ENCODE peak calls at places on chromosomes 4 and X, in nine cellular contexts. O is ovary; B is CD8-positive, alpha-beta T cell; U is CD4-positive, alpha-beta T cell; L is suprapubic skin; R is IMR-90; J is endothelial cell; F is Calu3; T is left lung. S is an unnamed sample.

GRCh38 chrX:38988301-38988700 is 187.0 kb downstream of the MID1IP1 start:
- DNase-seq in L (no peak), J (no peak), T (no peak), U (no peak), F (no peak), R (no peak), B (no peak), O (no peak), S (no peak)

GRCh38 chr4:107757860-107758476 is 37.9 kb upstream of the PAPSS1 start:
- DNase-seq in U (no peak), T (no peak), J (no peak), O (no peak), B (no peak), F (no peak), L (no peak), R (peak; percentile 44), S (no peak)

GRCh38 chrX:18949902-18950301 is 34.0 kb downstream of the PHKA2 start:
- DNase-seq in B (no peak), J (no peak), T (no peak), R (no peak), O (no peak), F (no peak), U (no peak), L (no peak), S (no peak)

GRCh38 chrX:111568356-111568755 is 56.9 kb downstream of the SERTM2 start:
- DNase-seq in O (no peak), T (no peak), L (no peak), F (no peak), U (no peak), J (peak; percentile 4), R (peak; percentile 0), B (no peak), S (no peak)

GRCh38 chr4:82898322-82899243 is 2.0 kb upstream of the THAP9 start:
- DNase-seq in B (no peak), J (no peak), F (no peak), O (no peak), L (no peak), U (no peak), T (no peak), R (peak; percentile 91), S (no peak)

GRCh38 chrX:17778984-17779383 is 41.7 kb downstream of the SCML1 start:
- DNase-seq in R (no peak), B (no peak), J (no peak), F (no peak), L (no peak), O (no peak), T (no peak), U (no peak), S (no peak)

GRCh38 chr4:41476310-41476709 is 61.6 kb upstream of the LIMCH1 start:
- DNase-seq in F (no peak), J (no peak), L (no peak), O (no peak), T (peak; percentile 31), U (no peak), R (no peak), B (no peak), S (no peak)

GRCh38 chr4:124420166-124420695 is 292.3 kb downstream of the ANKRD50 start:
- DNase-seq in T (no peak), B (no peak), F (no peak), L (no peak), J (no peak), R (no peak), O (no peak), U (no peak), S (no peak)

GRCh38 chr4:169791527-169792156 is 33.9 kb upstream of the HPF1 start:
- DNase-seq in R (peak; percentile 55), F (peak; percentile 59), U (no peak), O (peak; percentile 26), T (peak; percentile 80), J (peak; percentile 64), L (no peak), B (peak; percentile 3), S (no peak)

GRCh38 chr4:52260507-52261302 is 209.6 kb downstream of the SPATA18 start:
- DNase-seq in J (peak; percentile 7), L (no peak), U (no peak), T (no peak), F (no peak), B (no peak), O (no peak), R (no peak), S (no peak)

GRCh38 chrX:105273326-105273725 is 52.8 kb upstream of the TEX13A start:
- DNase-seq in F (no peak), U (no peak), T (no peak), R (no peak), B (no peak), O (no peak), J (no peak), L (no peak), S (no peak)

GRCh38 chr4:20625460-20625859 is 74.8 kb upstream of the PACRGL start:
- DNase-seq in B (no peak), F (no peak), J (no peak), L (no peak), T (no peak), U (no peak), O (no peak), R (no peak), S (no peak)

GRCh38 chr4:26075588-26075987 is 161.6 kb downstream of the SMIM20 start:
- DNase-seq in U (no peak), B (no peak), R (no peak), O (no peak), F (no peak), T (no peak), L (no peak), J (no peak), S (no peak)

GRCh38 chr4:105147226-105148151 is 813 bp downstream of the TET2 start:
- DNase-seq in O (peak; percentile 35), T (peak; percentile 56), B (no peak), R (peak; percentile 44), F (peak; percentile 1), J (peak; percentile 29), L (no peak), U (peak; percentile 9), S (no peak)

GRCh38 chr4:56226579-56226978 is 160.7 kb downstream of the AASDH start:
- DNase-seq in L (no peak), O (no peak), T (no peak), J (no peak), B (no peak), U (no peak), F (no peak), R (no peak), S (no peak)

DNA sequence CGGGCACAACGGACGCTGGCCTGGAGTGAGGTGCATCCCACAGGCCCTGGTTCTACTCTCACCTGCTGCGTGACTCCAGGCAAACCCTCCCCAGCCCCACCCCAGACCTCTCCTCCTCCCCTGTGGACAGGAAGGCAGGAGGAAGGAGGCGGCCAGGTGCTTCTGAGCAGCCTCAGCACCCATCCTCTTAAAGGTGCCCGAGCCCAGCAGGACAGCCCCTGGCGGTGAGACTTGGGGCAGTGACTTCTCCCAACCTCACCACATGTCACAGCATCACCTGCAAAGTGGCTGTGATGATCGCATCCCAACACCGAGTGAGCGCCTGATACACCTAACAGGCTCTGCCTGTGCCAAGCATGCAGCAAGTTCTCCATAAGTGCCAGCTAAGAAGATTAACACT is 17.1 kb upstream of the MAN2B2 start:
- DNase-seq in O (no peak), R (no peak), T (no peak), J (no peak), F (no peak), U (no peak), L (no peak), B (no peak), S (no peak)
- TF ChIP-seq CTCF in O (no peak), R (no peak), T (no peak), J (no peak), F (no peak), U (no peak), L (no peak), B (no peak), S (no peak)

DNA sequence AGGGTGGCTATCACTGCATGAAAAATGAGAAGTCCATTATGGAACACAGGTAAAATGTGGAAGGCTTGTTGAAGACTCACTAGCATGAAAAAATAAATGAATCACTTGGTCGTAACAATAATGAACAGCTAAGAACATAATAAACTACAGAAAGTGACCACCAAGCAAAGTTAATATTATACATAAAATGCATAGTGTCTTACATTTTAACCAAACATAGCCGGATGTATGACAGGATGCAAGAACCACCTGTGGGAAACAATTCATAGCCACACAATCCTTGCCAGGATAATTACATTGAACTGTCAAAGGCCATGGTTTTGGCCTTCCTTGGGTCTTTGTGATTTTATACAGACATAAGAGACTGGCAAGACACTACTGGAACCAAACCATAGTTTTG is 81.9 kb upstream of the ATXN3L start:
- DNase-seq in T (no peak), U (no peak), B (no peak), F (no peak), L (no peak), J (no peak), O (no peak), R (no peak), S (no peak)
- TF ChIP-seq CTCF in T (no peak), U (no peak), B (no peak), F (no peak), L (no peak), J (no peak), O (no peak), R (no peak), S (no peak)

GRCh38 chr4:8155660-8156421 is 2.8 kb downstream of the ABLIM2 start:
- DNase-seq in J (no peak), F (no peak), O (no peak), T (peak; percentile 44), B (no peak), U (no peak), L (no peak), R (no peak), S (no peak)
- TF ChIP-seq CTCF in J (no peak), F (no peak), O (no peak), T (no peak), B (no peak), U (no peak), L (no peak), R (no peak), S (no peak)

GRCh38 chr4:67735325-67735724 is 18.9 kb downstream of the GNRHR start:
- DNase-seq in U (no peak), F (no peak), T (no peak), L (no peak), O (no peak), R (no peak), J (no peak), B (no peak), S (no peak)
- TF ChIP-seq CTCF in U (no peak), F (no peak), T (no peak), L (no peak), O (no peak), R (no peak), J (no peak), B (no peak), S (no peak)

GRCh38 chrX:77910108-77910840 is at the start of gene ATP7A:
- DNase-seq in F (peak; percentile 89), L (peak; percentile 94), U (peak; percentile 83), B (peak; percentile 79), R (peak; percentile 88), J (peak; percentile 81), T (peak; percentile 95), O (peak; percentile 84), S (no peak)
- TF ChIP-seq CTCF in F (peak; percentile 62), L (peak; percentile 46), U (peak; percentile 55), B (peak; percentile 41), R (peak; percentile 62), J (peak; percentile 38), T (peak; percentile 42), O (no peak), S (peak; percentile 76)

DNA sequence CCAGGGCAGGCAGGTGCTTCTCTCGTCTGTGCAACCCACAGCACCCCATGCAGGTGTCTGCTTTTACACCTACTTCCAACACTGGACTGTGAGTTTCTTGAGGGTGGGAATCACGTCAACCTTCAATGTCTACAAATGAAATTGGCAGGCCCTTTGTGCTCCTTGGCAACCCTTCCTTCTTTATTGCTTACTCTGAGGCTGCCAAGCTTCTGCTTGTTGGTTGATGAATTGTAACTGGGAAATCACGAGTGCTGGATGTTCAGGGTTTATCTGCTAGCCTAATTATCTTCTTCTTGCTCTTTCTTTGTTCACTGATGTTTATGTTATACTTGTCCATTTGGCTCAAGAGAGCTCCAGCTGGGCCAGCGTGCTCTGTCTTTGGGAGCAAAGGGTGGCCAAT is 2.5 kb upstream of the DGAT2L6 start:
- DNase-seq in T (no peak), R (peak; percentile 41), B (no peak), F (no peak), O (no peak), L (no peak), J (no peak), U (no peak), S (no peak)
- TF ChIP-seq CTCF in T (no peak), R (no peak), B (no peak), F (no peak), O (no peak), L (no peak), J (no peak), U (no peak), S (no peak)